ENCODE peak calls at places on chromosomes 13 and 19, in six cellular contexts. H, K, W, V, P and E are unnamed samples.

GRCh38 chr19:17327654-17328516 is 6.8 kb downstream of the ANO8 start:
- DNase-seq in P (no peak), V (peak; percentile 90), H (no peak), K (peak; percentile 42), W (peak; percentile 86), E (peak; percentile 61)

GRCh38 chr19:56350416-56351045 is 35.9 kb upstream of the ZSCAN5A start:
- DNase-seq in P (no peak), W (peak; percentile 28), V (no peak), H (no peak), K (peak; percentile 35), E (no peak)

GRCh38 chr13:101289764-101290163 is 126.5 kb downstream of the NALCN start:
- DNase-seq in P (no peak), K (no peak), W (peak; percentile 10), V (no peak), H (no peak), E (no peak)

GRCh38 chr19:28737526-28737925 is 475.4 kb downstream of the UQCRFS1 start:
- DNase-seq in H (no peak), V (no peak), P (no peak), K (no peak), W (no peak), E (no peak)

GRCh38 chr13:95641961-95642621 is 2.4 kb downstream of the DZIP1 start:
- DNase-seq in H (no peak), P (no peak), K (no peak), V (peak; percentile 62), W (no peak), E (no peak)

GRCh38 chr13:23497186-23497585 is 63.7 kb upstream of the SACS start:
- DNase-seq in P (no peak), H (no peak), W (no peak), K (no peak), V (no peak), E (no peak)

GRCh38 chr19:373391-374182 is 29.0 kb upstream of the MIER2 start:
- DNase-seq in W (no peak), P (no peak), K (no peak), V (peak; percentile 39), H (no peak), E (no peak)

GRCh38 chr19:17778621-17779280 is 16.2 kb upstream of the B3GNT3 start:
- DNase-seq in P (no peak), K (no peak), W (peak; percentile 90), H (no peak), V (no peak), E (no peak)

GRCh38 chr13:73835138-73835721 is 299.0 kb downstream of the KLF12 start:
- DNase-seq in K (no peak), P (no peak), W (no peak), H (no peak), V (no peak), E (no peak)

GRCh38 chr19:45092747-45093678 is at the start of gene PPP1R37:
- DNase-seq in H (peak; percentile 75), W (peak; percentile 90), V (peak; percentile 94), K (peak; percentile 83), P (peak; percentile 70), E (peak; percentile 89)

GRCh38 chr19:21474671-21475181 is 30.7 kb upstream of the ZNF429 start:
- DNase-seq in H (peak; percentile 20), K (peak; percentile 49), P (no peak), V (peak; percentile 60), W (peak; percentile 34), E (no peak)

GRCh38 chr13:31880849-31881494 is 141.6 kb downstream of the RXFP2 start:
- DNase-seq in P (no peak), K (no peak), W (no peak), H (no peak), V (no peak), E (no peak)

GRCh38 chr13:30892966-30893365 is 13.1 kb upstream of the MEDAG start:
- DNase-seq in V (no peak), P (no peak), K (no peak), H (no peak), W (no peak), E (no peak)

GRCh38 chr19:46042252-46042883 is 1.6 kb upstream of the IGFL4 start:
- DNase-seq in W (no peak), V (no peak), K (no peak), H (no peak), P (no peak), E (no peak)

GRCh38 chr19:31427857-31428256 is 78.6 kb upstream of the TSHZ3 start:
- DNase-seq in K (no peak), V (no peak), H (no peak), P (no peak), W (no peak), E (no peak)

GRCh38 chr19:3243851-3244700 is 19.6 kb downstream of the CELF5 start:
- DNase-seq in H (no peak), V (no peak), P (no peak), W (peak; percentile 21), K (peak; percentile 48), E (peak; percentile 3)

GRCh38 chr19:1087813-1088418 is 7.3 kb downstream of the POLR2E start:
- DNase-seq in V (no peak), W (no peak), P (no peak), H (no peak), K (peak; percentile 52), E (no peak)

GRCh38 chr13:112684041-112684440 is 5.8 kb upstream of the ATP11A start:
- DNase-seq in K (no peak), H (no peak), P (no peak), V (no peak), W (no peak), E (no peak)

GRCh38 chr13:93226065-93226622 is 463 bp upstream of the GPC6 start:
- DNase-seq in V (no peak), W (no peak), K (no peak), P (no peak), H (no peak), E (no peak)

GRCh38 chr19:4566402-4567051 is 7.0 kb upstream of the SEMA6B start:
- DNase-seq in P (no peak), V (no peak), W (no peak), K (no peak), H (no peak), E (no peak)

DNA sequence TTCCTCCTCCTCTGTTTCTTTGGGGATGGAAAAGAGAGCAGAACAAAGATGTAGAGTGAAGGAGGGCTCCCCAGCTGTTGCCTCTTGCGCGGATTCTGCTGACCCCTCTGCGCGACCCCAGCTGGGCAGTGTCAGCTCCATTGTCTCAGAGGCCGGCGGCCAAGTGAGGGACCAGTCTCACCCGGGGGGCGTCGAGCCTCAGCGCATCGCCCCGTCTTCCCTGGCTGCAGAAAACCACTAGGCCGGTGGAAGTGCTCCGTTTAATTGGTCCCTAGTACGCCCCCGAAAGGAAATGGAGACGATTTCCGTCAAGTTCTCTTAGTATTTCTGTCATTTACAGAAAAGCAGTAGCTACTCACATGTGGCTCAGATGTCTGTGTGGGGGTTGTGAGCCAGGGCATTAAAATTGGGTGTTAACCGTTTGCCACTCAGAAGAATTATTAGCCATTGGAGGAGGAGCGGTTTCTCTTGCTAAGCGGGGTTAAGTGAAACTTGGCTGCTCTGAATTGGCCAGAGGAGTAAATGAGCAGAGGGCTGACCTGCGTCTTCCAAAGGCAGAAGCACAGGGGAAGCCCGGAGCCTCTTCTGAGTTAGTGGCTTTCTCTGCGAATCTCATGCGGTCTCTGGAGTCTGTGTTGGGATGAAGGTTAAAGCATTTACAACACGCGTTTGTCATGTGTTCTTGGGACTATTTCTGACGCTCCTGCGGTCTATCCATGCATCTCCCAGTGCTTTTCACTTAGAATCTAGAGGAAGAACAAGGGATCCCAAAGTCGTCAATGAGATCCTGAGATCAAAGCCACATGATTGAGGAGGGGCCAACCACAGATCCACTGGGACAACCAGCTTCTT is 132.8 kb upstream of the MYO16 start:
- DNase-seq in H (no peak), P (no peak), K (no peak), V (no peak), W (no peak), E (no peak)
- H3K27ac ChIP-seq in H (no peak overlapping the region), P (no peak overlapping the region), K (no peak overlapping the region), V (no peak overlapping the region), W (no peak overlapping the region), E (no peak overlapping the region)

DNA sequence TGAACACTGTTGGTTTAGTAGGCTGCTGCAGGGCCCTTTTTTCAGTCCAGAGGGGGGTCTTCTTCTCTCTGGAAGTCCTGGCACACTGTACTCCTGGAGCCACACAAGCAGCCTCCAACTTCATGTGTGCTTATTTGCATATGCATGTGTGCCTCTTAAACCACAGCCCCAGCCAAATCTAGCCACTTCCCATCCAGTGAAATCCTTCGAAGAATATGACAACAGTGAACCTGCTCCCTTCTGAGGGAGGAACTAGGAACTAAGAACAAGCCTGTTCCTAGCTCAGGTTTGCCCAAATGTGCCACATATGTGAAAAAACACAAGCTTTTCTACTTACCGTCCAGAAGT is 348.5 kb downstream of the FOXO1 start:
- DNase-seq in V (no peak), H (no peak), W (no peak), P (no peak), K (no peak), E (no peak)
- H3K27ac ChIP-seq in V (no peak overlapping the region), H (no peak overlapping the region), W (no peak overlapping the region), P (no peak overlapping the region), K (no peak overlapping the region), E (no peak overlapping the region)

DNA sequence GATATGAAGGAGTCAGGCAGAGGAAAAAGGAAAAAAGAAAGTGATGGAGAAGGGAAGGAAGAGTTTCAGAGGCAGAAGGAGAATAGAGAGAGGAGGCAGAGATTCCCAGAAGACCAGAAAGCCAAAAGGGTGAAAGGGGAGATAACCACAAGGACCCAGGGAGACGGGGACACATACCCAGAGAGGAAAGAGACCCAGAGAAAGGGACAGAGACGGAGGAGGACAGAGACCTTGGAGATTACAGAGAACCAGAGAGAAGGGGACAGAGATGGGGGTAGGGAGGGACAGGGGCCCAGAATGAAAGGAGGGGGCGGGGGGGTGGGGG is 1.4 kb downstream of the PTH2 start:
- DNase-seq in P (no peak), W (no peak), V (no peak), H (no peak), K (no peak), E (no peak)
- H3K27ac ChIP-seq in P (no peak overlapping the region), W (no peak overlapping the region), V (no peak overlapping the region), H (no peak overlapping the region), K (no peak overlapping the region), E (no peak overlapping the region)

DNA sequence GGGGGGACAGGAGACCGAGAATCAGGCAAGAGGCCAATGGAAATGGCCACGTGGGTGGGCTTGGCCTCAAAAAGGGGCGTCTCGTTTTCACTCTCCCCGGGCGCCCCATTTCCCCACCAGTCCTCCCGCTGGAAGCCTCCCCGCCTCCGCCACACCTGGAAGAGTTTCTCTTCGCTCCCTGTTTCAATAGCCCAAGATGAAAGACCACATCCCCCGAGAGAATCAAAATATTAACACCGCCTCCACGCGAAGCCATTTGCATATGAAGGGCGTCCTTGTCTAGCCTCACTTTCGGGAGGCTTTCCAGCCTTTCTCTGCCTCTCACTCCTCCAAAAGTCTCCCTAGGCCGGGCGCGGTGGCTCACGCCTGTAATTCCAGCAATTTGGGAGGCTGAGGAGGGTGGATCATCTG is 691 bp upstream of the OLFM2 start:
- DNase-seq in W (no peak), V (no peak), K (no peak), P (no peak), H (no peak), E (no peak)
- H3K27ac ChIP-seq in W (no peak overlapping the region), V (no peak overlapping the region), K (no peak overlapping the region), P (no peak overlapping the region), H (no peak overlapping the region), E (no peak overlapping the region)